ENCODE peak calls at places on chromosomes 13 and 19, in ten cellular contexts. I is NCI-H1417 treated with DMSO at 0.1 percent for 48 hours; H is AG09319; P is NCI-H187; Q is posterior cingulate gyrus; X is stimulated activated CD8-positive, alpha-beta memory T cell treated with anti-CD3 and anti-CD28 coated beads, Interleukin-4, amount 100 ng/mL, for 24 hours; G is activated T-helper 2 cell treated with anti-CD3 and anti-CD28 coated beads, Interferon-gamma antibody, Interleukin-2, Interleukin-4, amounts not matched to agents 10 μg/mL and 5 μg/mL and 100 μg/mL, durations not matched to agents 14 hours and 24 hours and 36 hours; F is amygdala; S is NCI-H1105; J is iris pigment epithelial cell. O is an unnamed sample.

GRCh38 chr13:73274147-73274546 is 215.3 kb downstream of the KLF5 start:
- DNase-seq in G (no peak), F (no peak), P (no peak), S (no peak), Q (no peak), H (no peak), J (peak; percentile 72), X (no peak), I (no peak), O (no peak)

GRCh38 chr13:33751151-33751550 is 66.8 kb upstream of the RFC3 start:
- DNase-seq in J (peak; percentile 85), F (no peak), S (no peak), H (no peak), I (no peak), X (no peak), P (no peak), G (no peak), Q (no peak), O (no peak)

GRCh38 chr13:44142911-44143665 is 230.5 kb upstream of the SERP2 start:
- DNase-seq in F (no peak), P (no peak), Q (no peak), H (no peak), G (no peak), I (no peak), X (no peak), J (peak; percentile 75), S (no peak), O (no peak)

GRCh38 chr19:47157455-47158321 is 27.1 kb downstream of the SAE1 start:
- DNase-seq in I (no peak), H (no peak), S (no peak), J (peak; percentile 77), Q (no peak), X (peak; percentile 22), G (no peak), P (no peak), F (no peak), O (no peak)

GRCh38 chr19:45171211-45171623 is 6.8 kb downstream of the TRAPPC6A start:
- DNase-seq in S (no peak), G (peak; percentile 62), Q (no peak), P (no peak), J (no peak), H (no peak), X (no peak), I (no peak), F (no peak), O (no peak)

GRCh38 chr19:45485301-45486077 is 11.4 kb downstream of the RTN2 start:
- DNase-seq in P (peak; percentile 96), X (peak; percentile 97), J (peak; percentile 93), H (peak; percentile 85), G (peak; percentile 95), Q (peak; percentile 96), I (peak; percentile 35), S (peak; percentile 93), F (peak; percentile 79), O (peak; percentile 85)

GRCh38 chr13:95924389-95924994 is 128.7 kb downstream of the UGGT2 start:
- DNase-seq in I (no peak), S (no peak), H (peak; percentile 40), X (no peak), Q (no peak), J (peak; percentile 94), P (no peak), F (no peak), G (no peak), O (no peak)

GRCh38 chr19:30602661-30603322 is 230.6 kb downstream of the ZNF536 start:
- DNase-seq in Q (no peak), X (no peak), H (no peak), F (no peak), G (no peak), S (no peak), J (no peak), I (no peak), P (no peak), O (no peak)

GRCh38 chr13:25725104-25725503 is 326.7 kb downstream of the SHISA2 start:
- DNase-seq in G (no peak), J (no peak), P (no peak), X (no peak), S (no peak), H (no peak), I (no peak), F (no peak), Q (no peak), O (no peak)

GRCh38 chr13:41649659-41650058 is 192.3 kb downstream of the RGCC start:
- DNase-seq in P (no peak), F (no peak), Q (no peak), H (no peak), G (no peak), X (no peak), I (no peak), J (peak; percentile 72), S (no peak), O (no peak)

GRCh38 chr13:30711375-30711774 is 24.0 kb upstream of the ALOX5AP start:
- DNase-seq in Q (no peak), H (no peak), I (no peak), G (no peak), X (no peak), S (no peak), F (no peak), J (peak; percentile 93), P (no peak), O (no peak)

GRCh38 chr13:42478531-42479156 is 95.3 kb upstream of the TNFSF11 start:
- DNase-seq in S (no peak), X (no peak), H (no peak), Q (no peak), G (no peak), I (no peak), P (no peak), J (peak; percentile 71), F (no peak), O (no peak)

GRCh38 chr19:3268326-3268725 is 43.9 kb downstream of the CELF5 start:
- DNase-seq in F (no peak), J (no peak), I (no peak), H (no peak), P (no peak), G (no peak), S (no peak), Q (peak; percentile 61), X (no peak), O (no peak)

GRCh38 chr19:31118292-31118925 is 230.8 kb downstream of the TSHZ3 start:
- DNase-seq in F (no peak), H (no peak), S (no peak), J (no peak), I (no peak), G (no peak), X (no peak), P (no peak), Q (no peak), O (no peak)